ENCODE peak calls at places on chromosomes 7 and 10, in nine cellular contexts. P, G, M, F, R, J, K, O and C are unnamed samples.
A peak's percentile ranks its signal among the peaks of the same experiment; 100 is the strongest.

GRCh38 chr10:689433-690226 is at the start of gene DIP2C:
- DNase-seq in P (peak; percentile 98), G (peak; percentile 57), M (no peak), F (no peak), R (peak; percentile 83), J (no peak), K (peak; percentile 92), O (no peak), C (peak; percentile 91)

GRCh38 chr7:128322040-128322643 is 21.6 kb downstream of the RBM28 start:
- DNase-seq in P (no peak), G (peak; percentile 11), M (no peak), F (peak; percentile 38), R (no peak), J (peak; percentile 41), K (no peak), O (no peak), C (no peak)

GRCh38 chr10:27192284-27192683 is 37.1 kb downstream of the MASTL start:
- DNase-seq in P (no peak), G (no peak), M (no peak), F (no peak), R (peak; percentile 66), J (no peak), K (no peak), O (no peak), C (no peak)

GRCh38 chr7:91187061-91187460 is 77.2 kb upstream of the FZD1 start:
- DNase-seq in P (no peak), G (no peak), M (no peak), F (no peak), R (no peak), J (no peak), K (no peak), O (no peak), C (no peak)

GRCh38 chr7:101581891-101582290 is 47.2 kb downstream of the MYL10 start:
- DNase-seq in P (no peak), G (no peak), M (no peak), F (no peak), R (peak; percentile 15), J (no peak), K (no peak), O (no peak), C (no peak)

GRCh38 chr10:31940839-31941653 is 12.4 kb upstream of the ARHGAP12 start:
- DNase-seq in P (no peak), G (no peak), M (no peak), F (no peak), R (peak; percentile 83), J (peak; percentile 13), K (no peak), O (no peak), C (no peak)

GRCh38 chr10:78196964-78197363 is 163.3 kb downstream of the RPS24 start:
- DNase-seq in P (no peak), G (no peak), M (no peak), F (no peak), R (no peak), J (no peak), K (no peak), O (no peak), C (peak; percentile 18)

GRCh38 chr10:6052247-6053221 is 9.6 kb downstream of the IL2RA start:
- DNase-seq in P (no peak), G (no peak), M (peak; percentile 41), F (peak; percentile 81), R (peak; percentile 61), J (peak; percentile 54), K (peak; percentile 58), O (peak; percentile 83), C (no peak)

GRCh38 chr7:38222481-38223096 is 44.5 kb downstream of the STARD3NL start:
- DNase-seq in P (peak; percentile 50), G (peak; percentile 56), M (no peak), F (peak; percentile 71), R (no peak), J (peak; percentile 63), K (no peak), O (no peak), C (no peak)

GRCh38 chr10:130454543-130455000 is 318.4 kb downstream of the GLRX3 start:
- DNase-seq in P (no peak), G (no peak), M (no peak), F (no peak), R (no peak), J (no peak), K (no peak), O (no peak), C (no peak)

GRCh38 chr7:131908719-131909118 is 352.3 kb upstream of the PODXL start:
- DNase-seq in P (no peak), G (no peak), M (no peak), F (no peak), R (peak; percentile 19), J (no peak), K (no peak), O (no peak), C (no peak)

GRCh38 chr10:110947061-110947595 is 27.7 kb downstream of the SHOC2 start:
- DNase-seq in P (no peak), G (no peak), M (no peak), F (no peak), R (no peak), J (no peak), K (no peak), O (no peak), C (no peak)

GRCh38 chr7:27167170-27167505 is 1.8 kb upstream of the HOXA9 start:
- DNase-seq in P (no peak), G (no peak), M (no peak), F (no peak), R (no peak), J (no peak), K (peak; percentile 77), O (peak; percentile 74), C (peak; percentile 83)

GRCh38 chr10:4770766-4771553 is 55.0 kb upstream of the AKR1E2 start:
- DNase-seq in P (peak; percentile 30), G (peak; percentile 11), M (no peak), F (no peak), R (no peak), J (no peak), K (no peak), O (no peak), C (no peak)

GRCh38 chr7:50092579-50093411 is at the start of gene ZPBP:
- DNase-seq in P (peak; percentile 33), G (peak; percentile 46), M (no peak), F (peak; percentile 62), R (no peak), J (peak; percentile 69), K (no peak), O (peak; percentile 88), C (peak; percentile 76)

GRCh38 chr10:114288424-114289095 is 49.5 kb downstream of the VWA2 start:
- DNase-seq in P (no peak), G (no peak), M (no peak), F (no peak), R (no peak), J (no peak), K (peak; percentile 29), O (peak; percentile 33), C (peak; percentile 64)

GRCh38 chr7:52749880-52750279 is 285.6 kb upstream of the POM121L12 start:
- DNase-seq in P (no peak), G (peak; percentile 1), M (no peak), F (no peak), R (no peak), J (peak; percentile 9), K (no peak), O (no peak), C (no peak)

GRCh38 chr10:78904196-78904595 is 164.6 kb upstream of the ZMIZ1 start:
- DNase-seq in P (no peak), G (no peak), M (no peak), F (no peak), R (no peak), J (no peak), K (no peak), O (peak; percentile 53), C (peak; percentile 23)

GRCh38 chr10:1542941-1543340 is 194.4 kb downstream of the ADARB2 start:
- DNase-seq in P (no peak), G (no peak), M (no peak), F (no peak), R (no peak), J (no peak), K (peak; percentile 34), O (peak; percentile 64), C (peak; percentile 60)

GRCh38 chr10:101889256-101890210 is 45.9 kb upstream of the KCNIP2 start:
- DNase-seq in P (peak; percentile 75), G (peak; percentile 76), M (peak; percentile 27), F (peak; percentile 53), R (peak; percentile 70), J (peak; percentile 79), K (peak; percentile 66), O (peak; percentile 84), C (peak; percentile 88)

GRCh38 chr7:120639884-120640283 is 218.1 kb downstream of the TSPAN12 start:
- DNase-seq in P (no peak), G (no peak), M (no peak), F (no peak), R (no peak), J (no peak), K (no peak), O (no peak), C (no peak)

GRCh38 chr7:72754312-72754711 is 73.7 kb downstream of the TYW1B start:
- DNase-seq in P (no peak), G (no peak), M (no peak), F (no peak), R (no peak), J (no peak), K (no peak), O (no peak), C (no peak)

GRCh38 chr7:17070117-17070750 is 188.5 kb upstream of the AGR3 start:
- DNase-seq in P (no peak), G (no peak), M (no peak), F (no peak), R (no peak), J (no peak), K (no peak), O (no peak), C (no peak)

GRCh38 chr10:22453948-22454347 is 108.7 kb downstream of the SPAG6 start:
- DNase-seq in P (no peak), G (no peak), M (no peak), F (no peak), R (no peak), J (no peak), K (no peak), O (no peak), C (no peak)

GRCh38 chr7:47337531-47337930 is 244.4 kb downstream of the TNS3 start:
- DNase-seq in P (no peak), G (no peak), M (no peak), F (no peak), R (peak; percentile 30), J (peak; percentile 6), K (no peak), O (peak; percentile 32), C (no peak)